ENCODE peak calls at places on chromosomes 4 and X, in ten cellular contexts. Y, I, G, Q, F, L, O, V, E and H are unnamed samples.

GRCh38 chr4:97662133-97662532 is 481.1 kb downstream of the STPG2 start:
- DNase-seq in I (no peak), G (no peak), O (no peak), Y (no peak), V (no peak), Q (no peak), L (no peak), E (no peak), F (no peak), H (no peak)

GRCh38 chr4:71293705-71294104 is 45.1 kb upstream of the SLC4A4 start:
- DNase-seq in Q (no peak), I (no peak), F (no peak), E (no peak), L (peak), O (no peak), G (no peak), V (no peak), Y (no peak), H (no peak)

GRCh38 chr4:55435136-55435535 is 39.4 kb downstream of the TMEM165 start:
- DNase-seq in Y (no peak), Q (no peak), F (no peak), O (no peak), L (peak), G (no peak), I (no peak), V (peak), E (no peak), H (no peak)

GRCh38 chr4:173252024-173252935 is 81.9 kb downstream of the HMGB2 start:
- DNase-seq in O (no peak), V (peak), L (peak), Y (no peak), G (peak), I (no peak), Q (no peak), F (no peak), E (peak), H (no peak)

GRCh38 chr4:139913398-139913990 is 240.5 kb downstream of the MAML3 start:
- DNase-seq in V (no peak), G (no peak), Y (no peak), Q (no peak), I (no peak), E (no peak), F (no peak), O (no peak), L (peak), H (no peak)

GRCh38 chrX:13101439-13102139 is 57.2 kb upstream of the FAM9C start:
- DNase-seq in L (peak), G (peak), F (no peak), E (no peak), Q (peak), Y (no peak), I (no peak), V (peak), O (no peak), H (no peak)

GRCh38 chr4:47837582-47838294 is at the start of gene CORIN:
- DNase-seq in F (no peak), G (no peak), E (no peak), Y (no peak), L (no peak), V (peak), O (peak), I (no peak), Q (no peak), H (peak)

GRCh38 chrX:85992811-85993229 is 54.5 kb downstream of the CHM start:
- DNase-seq in Q (no peak), V (peak), G (no peak), E (peak), Y (no peak), I (no peak), L (peak), O (no peak), F (no peak), H (no peak)

GRCh38 chr4:3432381-3432790 is 9.4 kb upstream of the HGFAC start:
- DNase-seq in O (no peak), F (no peak), Y (no peak), G (no peak), L (no peak), I (no peak), V (no peak), Q (no peak), E (no peak), H (no peak)

GRCh38 chrX:65644621-65645287 is 22.7 kb upstream of the MSN start:
- DNase-seq in O (no peak), E (no peak), Y (no peak), F (peak), V (peak), G (peak), L (peak), Q (no peak), I (no peak), H (no peak)

GRCh38 chr4:8267077-8267476 is 2.5 kb upstream of the HTRA3 start:
- DNase-seq in F (no peak), E (peak), L (peak), Q (no peak), G (no peak), Y (no peak), V (peak), I (no peak), O (peak), H (no peak)

GRCh38 chr4:163544407-163545038 is 50.0 kb downstream of the TMA16 start:
- DNase-seq in Q (peak), Y (peak), V (peak), L (peak), G (peak), O (peak), I (peak), E (peak), F (peak), H (no peak)

GRCh38 chr4:82524570-82525152 is 37.1 kb downstream of the TMEM150C start:
- DNase-seq in G (no peak), O (no peak), V (peak), F (no peak), Y (no peak), I (no peak), E (no peak), Q (no peak), L (peak), H (no peak)

GRCh38 chr4:181528570-181529184 is 714.5 kb upstream of the TENM3 start:
- DNase-seq in G (peak), Y (no peak), E (peak), L (peak), I (no peak), V (peak), O (peak), F (no peak), Q (no peak), H (no peak)

GRCh38 chrX:25599061-25599460 is 539.1 kb upstream of the MAGEB18 start:
- DNase-seq in Q (no peak), Y (no peak), I (no peak), G (no peak), E (no peak), L (peak), F (no peak), O (no peak), V (no peak), H (no peak)

GRCh38 chr4:25112349-25113008 is 47.8 kb downstream of the SEPSECS start:
- DNase-seq in G (no peak), F (no peak), Q (no peak), Y (no peak), E (no peak), L (no peak), O (no peak), V (no peak), I (no peak), H (no peak)

GRCh38 chr4:103402198-103402597 is 204.1 kb upstream of the CENPE start:
- DNase-seq in O (no peak), F (no peak), I (no peak), V (no peak), E (no peak), Q (no peak), L (no peak), G (no peak), Y (no peak), H (no peak)

GRCh38 chrX:1002611-1003010 is 209.8 kb downstream of the CRLF2 start:
- DNase-seq in E (no peak), I (no peak), Y (no peak), V (no peak), Q (no peak), O (no peak), L (no peak), G (no peak), F (no peak), H (no peak)

GRCh38 chr4:154491341-154491679 is 289 bp downstream of the DCHS2 start:
- DNase-seq in V (no peak), L (peak), F (no peak), G (no peak), I (no peak), E (no peak), Q (no peak), Y (no peak), O (no peak), H (no peak)

GRCh38 chrX:66408507-66408906 is 230.4 kb downstream of the EDA2R start:
- DNase-seq in Q (no peak), O (no peak), L (no peak), E (no peak), G (no peak), I (no peak), V (no peak), Y (no peak), F (no peak), H (no peak)